ENCODE peak calls at places on chromosomes 4 and X, in nine cellular contexts. U is pancreas, I is body of pancreas, L is SK-N-SH, G is dorsolateral prefrontal cortex, W is transverse colon, M is heart right ventricle, F is tibial nerve, V is adrenal gland. H is an unnamed sample.

GRCh38 chr4:145716200-145716599 is 36.3 kb downstream of the C4orf51 start:
- DNase-seq in U (no peak), V (no peak), W (no peak), L (no peak), F (no peak), G (no peak), M (no peak), I (no peak), H (no peak)

GRCh38 chr4:81049861-81050423 is 19.4 kb downstream of the BMP3 start:
- DNase-seq in W (no peak), F (no peak), I (no peak), U (no peak), L (no peak), G (no peak), M (no peak), V (no peak), H (no peak)

GRCh38 chr4:145001635-145002034 is 96.4 kb downstream of the ANAPC10 start:
- DNase-seq in I (no peak), V (no peak), F (no peak), M (no peak), W (no peak), U (no peak), L (no peak), G (no peak), H (no peak)

GRCh38 chr4:119209077-119209476 is 3.4 kb upstream of the USP53 start:
- DNase-seq in M (no peak), G (no peak), U (no peak), V (no peak), F (no peak), W (no peak), L (no peak), I (no peak), H (no peak)

GRCh38 chr4:39977489-39978377 is at the start of gene PDS5A:
- DNase-seq in L (peak), G (peak), M (peak), U (peak), W (peak), V (peak), F (peak), I (peak), H (peak)

GRCh38 chrX:123959281-123960063 is 2.0 kb upstream of the STAG2 start:
- DNase-seq in L (peak), F (peak), G (no peak), U (peak), W (peak), V (peak), I (peak), M (peak), H (peak)

GRCh38 chr4:106587558-106587957 is 219.0 kb upstream of the GIMD1 start:
- DNase-seq in F (no peak), V (no peak), I (no peak), M (no peak), W (no peak), G (no peak), L (no peak), U (no peak), H (no peak)

GRCh38 chr4:54607067-54607466 is 50.7 kb upstream of the KIT start:
- DNase-seq in U (no peak), V (no peak), W (no peak), F (no peak), M (no peak), G (no peak), I (no peak), L (no peak), H (no peak)

GRCh38 chrX:63812826-63813225 is 27.8 kb upstream of the ARHGEF9 start:
- DNase-seq in G (no peak), V (no peak), I (no peak), L (no peak), W (no peak), F (no peak), U (no peak), M (no peak), H (no peak)
- H3K27ac ChIP-seq in G (no peak), V (no peak), I (no peak), L (no peak), W (no peak), F (no peak), U (no peak), M (no peak), H (no peak)

DNA sequence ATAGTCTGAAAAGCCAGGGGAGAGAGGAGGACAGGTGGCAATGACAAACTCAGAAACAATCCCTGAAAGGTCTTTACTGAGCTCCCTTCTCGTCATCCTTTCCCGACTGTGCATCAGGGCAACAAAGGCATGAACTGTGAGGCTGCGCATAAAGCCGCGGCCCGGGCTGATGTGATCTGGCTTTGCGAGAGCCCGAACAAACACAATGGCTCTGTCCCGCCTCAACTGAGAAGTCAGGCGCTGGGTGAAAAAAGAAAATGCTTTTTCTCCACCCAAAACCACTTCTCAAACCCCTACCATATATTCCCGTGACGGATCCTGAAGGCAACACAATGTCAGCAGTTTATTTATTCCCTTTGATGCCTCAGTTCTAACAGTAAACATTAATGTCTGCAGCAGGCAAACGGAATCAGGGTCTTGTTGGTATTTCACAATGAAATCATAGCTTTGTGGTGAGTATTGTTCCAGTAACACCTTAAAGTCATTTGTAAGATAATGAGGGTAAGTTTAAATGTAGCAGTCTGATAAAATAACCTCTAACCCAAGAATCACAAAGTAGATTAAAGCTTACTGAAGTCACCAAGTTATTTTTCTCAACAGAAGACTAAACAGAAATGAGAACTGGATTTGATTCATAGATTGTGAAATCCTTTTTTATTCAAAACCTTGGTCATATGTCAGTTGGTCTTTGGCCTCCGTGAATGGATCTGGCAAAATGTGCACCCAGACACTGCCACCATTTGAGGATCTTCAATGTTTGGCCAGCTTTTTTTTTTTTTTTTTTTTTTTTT is 67.4 kb downstream of the APBB2 start:
- DNase-seq in U (no peak), L (no peak), G (peak), W (no peak), I (no peak), V (peak), M (no peak), F (peak), H (no peak)
- H3K27ac ChIP-seq in U (no peak), L (peak), G (peak), W (no peak), I (no peak), V (no peak), M (peak), F (peak), H (no peak)

GRCh38 chrX:139423186-139423585 is 107.4 kb upstream of the F9 start:
- DNase-seq in W (no peak), I (no peak), U (no peak), M (no peak), G (no peak), F (no peak), L (no peak), V (no peak), H (no peak)
- H3K27ac ChIP-seq in W (no peak), I (no peak), U (no peak), M (no peak), G (no peak), F (no peak), L (no peak), V (no peak), H (no peak)

GRCh38 chr4:123978637-123979036 is 582.0 kb downstream of the SPRY1 start:
- DNase-seq in V (no peak), I (no peak), U (no peak), W (no peak), G (no peak), F (no peak), M (no peak), L (no peak), H (no peak)

GRCh38 chr4:123974419-123975105 is 578.0 kb downstream of the SPRY1 start:
- DNase-seq in F (no peak), M (no peak), V (no peak), U (no peak), I (no peak), G (no peak), W (no peak), L (no peak), H (no peak)

GRCh38 chr4:123976285-123976684 is 579.7 kb downstream of the SPRY1 start:
- DNase-seq in U (no peak), M (no peak), I (no peak), W (no peak), G (no peak), L (no peak), F (no peak), V (no peak), H (no peak)

GRCh38 chr4:123976875-123977274 is 580.3 kb downstream of the SPRY1 start:
- DNase-seq in F (no peak), I (no peak), V (no peak), L (no peak), W (no peak), M (no peak), G (no peak), U (no peak), H (no peak)

DNA sequence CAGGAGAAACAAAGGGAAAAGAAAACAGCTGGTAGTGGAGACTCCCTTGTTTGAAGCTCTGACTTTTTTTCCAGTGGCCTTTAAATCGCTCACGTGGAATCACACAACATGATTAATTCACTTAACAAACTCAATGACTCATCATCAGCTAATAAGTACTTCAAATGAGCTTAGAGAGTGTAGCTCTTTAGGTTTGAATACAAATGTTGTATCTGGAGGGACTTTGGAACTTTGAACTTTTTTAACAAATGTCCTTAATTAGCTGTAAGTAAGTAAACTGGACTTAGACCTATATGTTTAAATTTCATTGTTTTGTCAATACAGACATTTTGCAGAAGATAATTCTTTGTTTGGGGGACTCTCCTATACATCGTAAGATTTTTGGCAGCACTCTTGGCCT is 581.0 kb downstream of the SPRY1 start:
- DNase-seq in W (no peak), I (no peak), G (no peak), L (no peak), V (no peak), M (no peak), F (no peak), U (no peak), H (no peak)
- H3K27ac ChIP-seq in W (no peak), I (no peak), G (no peak), L (no peak), V (no peak), M (no peak), F (no peak), U (no peak), H (no peak)

GRCh38 chr4:13196721-13197120 is 287.4 kb downstream of the RAB28 start:
- DNase-seq in W (no peak), F (no peak), U (no peak), G (no peak), V (no peak), M (peak), L (no peak), I (no peak), H (no peak)
- H3K27ac ChIP-seq in W (no peak), F (no peak), U (no peak), G (no peak), V (no peak), M (no peak), L (no peak), I (no peak), H (no peak)

GRCh38 chr4:38014421-38014852 is 54.2 kb downstream of the PTTG2 start:
- DNase-seq in V (no peak), M (no peak), F (no peak), I (no peak), W (no peak), G (no peak), U (no peak), L (no peak), H (no peak)
- H3K27ac ChIP-seq in V (no peak), M (no peak), F (no peak), I (no peak), W (peak), G (no peak), U (peak), L (no peak), H (no peak)

H was measured in ovary.